ENCODE peak calls at places on chromosomes 5 and 9, in nine cellular contexts. A is CD4-positive, alpha-beta memory T cell; D is CD4-positive, CD25-positive, alpha-beta regulatory T cell; S is AG09309; V is fibroblast of the aortic adventitia; Y is cardiac muscle cell; K is SJCRH30; C is bronchial epithelial cell; X is DND-41. I is an unnamed sample.

GRCh38 chr5:177403826-177404640 is 3.6 kb upstream of the PFN3 start:
- DNase-seq in A (peak; percentile 85), D (peak; percentile 76), S (peak; percentile 27), V (peak; percentile 75), Y (peak; percentile 90), K (peak; percentile 91), C (peak; percentile 56), X (peak; percentile 75), I (peak; percentile 76)

GRCh38 chr9:122036988-122037387 is 56.1 kb downstream of the TTLL11 start:
- DNase-seq in A (no peak), D (no peak), S (no peak), V (peak; percentile 31), Y (peak; percentile 37), K (no peak), C (peak; percentile 43), X (no peak), I (no peak)

GRCh38 chr9:71519098-71519497 is 249.2 kb downstream of the CEMIP2 start:
- DNase-seq in A (no peak), D (no peak), S (no peak), V (no peak), Y (no peak), K (no peak), C (no peak), X (no peak), I (no peak)

GRCh38 chr5:54738118-54738972 is 220.8 kb downstream of the SNX18 start:
- DNase-seq in A (no peak), D (no peak), S (no peak), V (peak; percentile 47), Y (peak; percentile 43), K (peak; percentile 15), C (peak; percentile 44), X (no peak), I (no peak)

GRCh38 chr9:134458111-134458845 is 132.0 kb downstream of the RXRA start:
- DNase-seq in A (no peak), D (no peak), S (no peak), V (peak; percentile 55), Y (peak; percentile 54), K (no peak), C (no peak), X (no peak), I (no peak)

GRCh38 chr5:97838214-97838613 is 655.2 kb upstream of the RIOK2 start:
- DNase-seq in A (no peak), D (no peak), S (peak; percentile 90), V (peak; percentile 97), Y (peak; percentile 96), K (no peak), C (peak; percentile 97), X (no peak), I (no peak)

GRCh38 chr5:34656700-34657549 is 797 bp downstream of the RAI14 start:
- DNase-seq in A (peak; percentile 2), D (no peak), S (no peak), V (peak; percentile 17), Y (peak; percentile 31), K (peak; percentile 44), C (no peak), X (no peak), I (peak; percentile 45)

GRCh38 chr5:74360535-74361210 is 279.9 kb downstream of the ENC1 start:
- DNase-seq in A (no peak), D (no peak), S (no peak), V (peak; percentile 65), Y (peak; percentile 43), K (no peak), C (no peak), X (no peak), I (no peak)

GRCh38 chr5:38913714-38914113 is 67.9 kb downstream of the OSMR start:
- DNase-seq in A (no peak), D (no peak), S (no peak), V (no peak), Y (no peak), K (no peak), C (no peak), X (no peak), I (no peak)

GRCh38 chr5:102583663-102584062 is 84.9 kb upstream of the SLCO6A1 start:
- DNase-seq in A (no peak), D (no peak), S (no peak), V (peak; percentile 56), Y (peak; percentile 25), K (no peak), C (peak; percentile 33), X (no peak), I (no peak)

GRCh38 chr5:116361171-116361967 is 213.3 kb downstream of the SEMA6A start:
- DNase-seq in A (no peak), D (no peak), S (no peak), V (no peak), Y (peak; percentile 55), K (no peak), C (peak; percentile 35), X (no peak), I (peak; percentile 76)

GRCh38 chr9:78620764-78621163 is 323.8 kb downstream of the PSAT1 start:
- DNase-seq in A (no peak), D (no peak), S (peak; percentile 70), V (peak; percentile 54), Y (no peak), K (no peak), C (peak; percentile 60), X (no peak), I (no peak)

GRCh38 chr9:98002808-98003207 is 19.7 kb downstream of the ANP32B start:
- DNase-seq in A (no peak), D (no peak), S (no peak), V (peak; percentile 42), Y (no peak), K (no peak), C (no peak), X (no peak), I (no peak)

GRCh38 chr9:37430841-37431597 is 8.5 kb downstream of the GRHPR start:
- DNase-seq in A (no peak), D (no peak), S (no peak), V (no peak), Y (peak; percentile 18), K (no peak), C (no peak), X (no peak), I (peak; percentile 79)

GRCh38 chr5:89204766-89205165 is 321.8 kb upstream of the MEF2C start:
- DNase-seq in A (no peak), D (no peak), S (peak; percentile 40), V (peak; percentile 21), Y (no peak), K (no peak), C (no peak), X (no peak), I (no peak)

GRCh38 chr9:86589273-86589672 is 235.1 kb upstream of the TUT7 start:
- DNase-seq in A (no peak), D (no peak), S (no peak), V (no peak), Y (no peak), K (no peak), C (no peak), X (no peak), I (no peak)

GRCh38 chr5:154197801-154198461 is 7.4 kb downstream of the GALNT10 start:
- DNase-seq in A (peak; percentile 59), D (peak; percentile 14), S (no peak), V (peak; percentile 74), Y (peak; percentile 52), K (no peak), C (peak; percentile 96), X (no peak), I (no peak)

GRCh38 chr5:20370061-20370460 is 382.1 kb upstream of the CDH18 start:
- DNase-seq in A (no peak), D (no peak), S (no peak), V (no peak), Y (no peak), K (no peak), C (no peak), X (no peak), I (no peak)

GRCh38 chr5:179344301-179345178 is 721 bp downstream of the ADAMTS2 start:
- DNase-seq in A (no peak), D (no peak), S (no peak), V (peak; percentile 16), Y (peak; percentile 31), K (no peak), C (no peak), X (no peak), I (no peak)
- H3K4me3 ChIP-seq in A (no peak overlapping the region), D (no peak overlapping the region), S (peak overlapping the region; percentile 91), V (peak overlapping the region; percentile 86), Y (peak overlapping the region; percentile 72), K (no peak overlapping the region), C (no peak overlapping the region), X (no peak overlapping the region), I (peak overlapping the region; percentile 49)

DNA sequence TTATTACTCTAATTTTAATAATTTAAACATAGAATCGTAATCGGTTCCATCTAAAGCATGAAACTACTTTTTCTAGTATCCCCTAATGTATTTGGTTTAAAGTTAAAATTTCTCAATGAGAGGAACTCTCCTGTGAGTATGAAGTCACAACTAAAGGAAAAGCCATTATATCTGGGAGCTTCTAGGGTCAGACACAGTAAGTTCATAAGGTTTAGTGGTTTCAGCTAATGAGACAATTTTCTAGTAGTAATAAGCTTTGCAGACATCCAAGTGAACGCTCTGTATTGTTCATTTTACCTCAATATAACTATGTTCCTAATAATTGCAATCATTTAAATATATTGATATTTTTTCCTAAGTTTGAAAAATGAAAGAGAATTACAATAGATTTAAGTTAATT is 364.4 kb upstream of the CDH9 start:
- DNase-seq in A (no peak), D (no peak), S (no peak), V (no peak), Y (no peak), K (no peak), C (no peak), X (no peak), I (no peak)
- H3K4me3 ChIP-seq in A (no peak overlapping the region), D (no peak overlapping the region), S (no peak overlapping the region), V (no peak overlapping the region), Y (no peak overlapping the region), K (no peak overlapping the region), C (no peak overlapping the region), X (no peak overlapping the region), I (no peak overlapping the region)

DNA sequence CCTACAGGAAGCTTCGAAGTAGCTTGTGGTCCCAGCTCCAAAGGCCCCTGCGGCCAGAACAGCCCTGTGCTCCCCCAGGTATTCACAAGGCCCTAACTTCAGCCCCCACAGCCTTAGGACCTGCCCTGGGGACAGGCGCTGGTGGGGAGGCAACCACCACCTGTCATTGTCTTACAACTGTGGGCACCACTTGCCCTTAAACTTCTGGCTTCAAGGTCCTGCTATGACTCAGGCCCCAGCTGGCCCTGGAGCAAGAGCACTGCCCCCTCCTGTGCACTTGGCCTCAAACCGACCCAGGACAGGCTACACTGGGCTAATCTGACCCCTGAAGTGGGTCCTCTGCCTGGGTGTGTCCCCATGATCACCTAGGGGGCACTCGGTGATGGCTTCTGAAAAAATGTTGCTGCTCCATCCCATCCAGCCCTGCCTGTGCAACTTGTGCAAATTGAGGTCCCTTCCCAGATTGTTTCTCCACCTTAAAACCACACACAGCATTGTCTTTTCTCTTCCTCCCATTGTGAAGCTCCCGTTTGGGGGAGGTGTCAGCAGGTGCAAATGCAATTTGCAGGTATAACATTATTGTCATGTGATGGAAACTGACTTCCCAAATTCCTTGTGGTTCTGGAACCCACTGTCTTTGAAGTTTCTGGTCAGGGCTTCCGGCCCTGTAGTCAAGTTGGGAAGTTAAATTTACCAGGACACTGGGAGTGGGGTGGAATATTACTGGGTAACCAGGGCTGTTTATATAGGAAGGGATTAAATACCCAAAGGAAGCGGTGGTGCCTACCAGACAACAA is 1.1 kb upstream of the PROB1 start:
- DNase-seq in A (no peak), D (no peak), S (no peak), V (no peak), Y (no peak), K (peak; percentile 81), C (no peak), X (no peak), I (no peak)
- H3K4me3 ChIP-seq in A (no peak overlapping the region), D (no peak overlapping the region), S (no peak overlapping the region), V (no peak overlapping the region), Y (no peak overlapping the region), K (no peak overlapping the region), C (no peak overlapping the region), X (no peak overlapping the region), I (no peak overlapping the region)

GRCh38 chr5:91189480-91190332 is 193.4 kb downstream of the ARRDC3 start:
- DNase-seq in A (no peak), D (no peak), S (peak; percentile 43), V (peak; percentile 87), Y (peak; percentile 88), K (no peak), C (peak; percentile 29), X (no peak), I (no peak)
- H3K4me3 ChIP-seq in A (no peak overlapping the region), D (no peak overlapping the region), S (no peak overlapping the region), V (peak overlapping the region; percentile 31), Y (no peak overlapping the region), K (no peak overlapping the region), C (no peak overlapping the region), X (no peak overlapping the region), I (peak overlapping the region; percentile 25)

I was measured in dorsolateral prefrontal cortex.